ENCODE peak calls at places on chromosomes 16 and 17, in five cellular contexts. F is ovary; K is effector memory CD4-positive, alpha-beta T cell; W is heart left ventricle; P is A549. I is an unnamed sample.

GRCh38 chr17:4566785-4567184 is 6.4 kb upstream of the GGT6 start:
- DNase-seq in K (no peak), P (peak; percentile 94), F (no peak), W (peak; percentile 49), I (peak; percentile 63)

GRCh38 chr17:18247613-18248001 is 10.9 kb downstream of the FLII start:
- DNase-seq in K (no peak), F (peak; percentile 88), P (no peak), W (peak; percentile 60), I (no peak)

GRCh38 chr16:48534601-48535340 is 75.2 kb downstream of the N4BP1 start:
- DNase-seq in W (no peak), K (no peak), F (no peak), P (no peak), I (no peak)

GRCh38 chr16:56776562-56776961 is 46.6 kb downstream of the NUP93 start:
- DNase-seq in F (peak; percentile 58), K (no peak), P (no peak), W (peak; percentile 39), I (no peak)

GRCh38 chr16:2974319-2975056 is 5.3 kb downstream of the PAQR4 start:
- DNase-seq in P (no peak), W (no peak), K (no peak), F (no peak), I (no peak)

GRCh38 chr16:69848635-69849545 is 86.8 kb downstream of the WWP2 start:
- DNase-seq in W (peak; percentile 92), K (no peak), F (peak; percentile 83), P (no peak), I (no peak)

GRCh38 chr16:58402796-58403195 is 10.5 kb downstream of the GINS3 start:
- DNase-seq in P (no peak), F (no peak), W (no peak), K (no peak), I (no peak)

GRCh38 chr16:82580293-82580900 is 46.4 kb upstream of the CDH13 start:
- DNase-seq in P (peak; percentile 8), W (peak; percentile 30), K (no peak), F (no peak), I (no peak)

GRCh38 chr17:4054446-4054845 is 88.4 kb downstream of the ZZEF1 start:
- DNase-seq in K (no peak), W (no peak), P (no peak), F (no peak), I (no peak)

GRCh38 chr16:68283346-68283745 is 19.0 kb downstream of the SLC7A6 start:
- DNase-seq in W (no peak), K (no peak), F (no peak), P (no peak), I (no peak)

GRCh38 chr16:68279726-68280125 is 15.4 kb downstream of the SLC7A6 start:
- DNase-seq in W (no peak), K (no peak), P (no peak), F (no peak), I (no peak)

GRCh38 chr16:68280160-68280559 is 15.8 kb downstream of the SLC7A6 start:
- DNase-seq in F (no peak), K (no peak), W (no peak), P (no peak), I (no peak)

GRCh38 chr16:68282064-68282452 is 17.7 kb downstream of the SLC7A6 start:
- DNase-seq in F (no peak), W (no peak), P (no peak), K (no peak), I (no peak)

DNA sequence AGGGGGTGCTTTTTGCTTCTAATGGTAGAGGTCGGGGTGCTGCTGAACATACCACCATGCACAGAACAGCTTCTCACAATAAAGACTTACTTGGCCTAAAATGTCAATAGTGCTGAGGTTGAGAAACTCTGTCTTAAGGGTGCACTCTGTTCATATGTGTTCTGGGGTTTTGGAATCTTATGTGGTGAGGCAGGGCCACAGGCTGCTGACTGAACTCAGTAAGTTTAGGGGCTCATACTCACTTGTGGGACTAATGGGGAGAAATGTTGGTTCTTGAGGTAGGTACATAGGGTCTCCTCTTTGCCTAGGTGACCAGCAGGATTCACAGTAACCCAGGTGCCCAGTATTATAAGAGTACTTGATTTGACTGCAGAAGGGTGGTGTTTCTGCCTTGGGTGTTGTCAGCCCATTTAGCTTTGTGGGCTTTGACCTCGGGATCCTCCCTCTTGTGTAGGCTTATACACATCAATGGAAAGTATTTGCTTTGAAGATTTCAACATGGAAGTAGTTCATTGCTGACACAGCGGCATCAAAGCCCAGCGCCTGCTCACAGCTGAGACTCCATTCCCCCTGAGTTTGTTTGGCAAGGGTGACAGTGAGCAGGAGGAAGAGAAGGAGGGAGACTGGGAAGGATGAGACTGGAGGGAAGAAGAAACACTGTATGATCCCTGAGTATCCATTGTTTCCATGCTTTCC is 17.2 kb downstream of the SLC7A6 start:
- DNase-seq in P (no peak), F (no peak), K (no peak), W (no peak), I (peak; percentile 53)
- H3K27ac ChIP-seq in P (no peak overlapping the region), F (no peak overlapping the region), K (peak overlapping the region; percentile 49), W (no peak overlapping the region), I (no peak overlapping the region)

DNA sequence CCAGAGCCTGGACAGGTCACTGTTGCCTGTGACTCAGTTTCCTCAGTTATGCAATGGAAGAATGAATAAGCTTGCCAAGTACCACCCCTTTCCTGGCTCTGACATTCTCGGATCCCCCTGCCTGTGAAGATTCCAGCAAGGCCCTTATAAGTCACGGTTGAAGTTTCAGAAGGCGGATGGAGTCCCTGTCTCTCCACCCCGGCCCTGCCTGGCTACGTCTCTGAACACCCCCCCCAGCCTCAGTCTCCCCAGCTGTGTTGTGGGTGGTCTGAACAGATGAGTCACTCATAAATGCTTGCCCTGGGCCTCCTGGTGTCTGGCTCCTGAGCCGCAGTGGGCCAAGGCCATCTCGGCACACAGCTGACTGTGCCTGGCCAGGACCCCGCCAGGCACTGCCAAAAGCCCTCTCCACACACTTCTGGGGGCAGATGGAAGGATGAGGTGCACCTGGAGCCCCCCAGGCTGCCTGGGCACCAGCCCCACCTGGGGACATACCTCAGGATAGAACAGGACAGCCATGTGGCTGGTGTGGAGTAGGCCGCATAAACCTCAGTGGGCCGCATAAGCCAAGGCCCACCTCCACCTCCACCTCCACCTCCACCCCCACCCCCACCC is 15.4 kb downstream of the VASN start:
- DNase-seq in W (no peak), F (no peak), P (no peak), K (no peak), I (no peak)
- H3K27ac ChIP-seq in W (peak overlapping the region; percentile 64), F (no peak overlapping the region), P (peak overlapping the region; percentile 26), K (no peak overlapping the region), I (no peak overlapping the region)

GRCh38 chr16:50521246-50521900 is 26.8 kb upstream of the NKD1 start:
- DNase-seq in P (no peak), F (no peak), W (no peak), K (no peak), I (no peak)

GRCh38 chr16:50522324-50522723 is 25.9 kb upstream of the NKD1 start:
- DNase-seq in P (no peak), W (no peak), K (no peak), F (no peak), I (no peak)

GRCh38 chr16:50519602-50520001 is 28.6 kb upstream of the NKD1 start:
- DNase-seq in F (no peak), P (no peak), W (no peak), K (no peak), I (no peak)

GRCh38 chr16:50519001-50519400 is 29.2 kb upstream of the NKD1 start:
- DNase-seq in W (no peak), F (no peak), K (no peak), P (no peak), I (no peak)

DNA sequence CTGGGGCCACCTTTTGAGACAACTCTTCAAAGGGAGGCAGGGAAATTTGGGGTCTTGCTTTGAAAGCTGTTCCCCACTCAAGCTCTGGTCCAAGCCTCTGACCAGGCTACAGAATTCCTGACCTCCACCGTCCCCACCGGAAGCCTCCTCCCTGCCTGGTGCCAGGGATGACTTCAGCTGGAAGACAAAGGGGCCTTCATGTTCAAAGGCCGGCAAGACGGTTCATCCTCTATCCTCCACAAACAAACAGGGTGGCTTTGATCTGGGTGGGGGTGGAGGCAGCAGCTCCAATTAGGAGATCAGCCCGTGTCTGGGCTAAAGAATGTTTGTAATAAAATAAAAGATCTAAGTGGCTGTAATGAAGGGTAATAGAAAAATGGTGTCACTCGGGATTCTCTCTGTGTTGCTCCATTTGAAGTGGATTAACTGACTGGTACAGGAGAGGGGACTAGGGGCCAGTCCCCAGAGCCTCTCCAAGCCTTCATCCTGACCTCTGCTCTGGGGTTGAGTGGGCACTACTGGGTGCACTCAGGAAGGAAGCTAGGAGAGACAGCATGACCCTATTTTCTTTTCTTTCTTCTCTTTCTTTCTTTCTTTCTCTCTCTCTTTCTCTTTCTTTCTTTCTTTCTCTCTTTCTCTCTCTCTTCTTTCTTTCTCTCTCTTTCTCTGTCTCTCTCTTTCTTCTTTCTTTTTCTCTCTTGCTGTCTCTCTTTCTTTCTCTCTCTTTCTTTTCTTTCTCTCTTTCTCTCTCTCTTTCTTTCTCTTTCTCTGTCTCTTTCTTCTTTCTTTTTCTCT is 27.5 kb upstream of the NKD1 start:
- DNase-seq in P (no peak), K (no peak), F (no peak), W (no peak), I (no peak)
- H3K27ac ChIP-seq in P (no peak overlapping the region), K (no peak overlapping the region), F (no peak overlapping the region), W (no peak overlapping the region), I (no peak overlapping the region)

GRCh38 chr17:38898812-38899348 is 26.5 kb upstream of the LASP1NB start:
- DNase-seq in W (no peak), P (no peak), F (no peak), K (peak; percentile 79), I (peak; percentile 88)
- H3K27ac ChIP-seq in W (peak overlapping the region; percentile 52), P (peak overlapping the region; percentile 85), F (no peak overlapping the region), K (peak overlapping the region; percentile 88), I (peak overlapping the region; percentile 95)

DNA sequence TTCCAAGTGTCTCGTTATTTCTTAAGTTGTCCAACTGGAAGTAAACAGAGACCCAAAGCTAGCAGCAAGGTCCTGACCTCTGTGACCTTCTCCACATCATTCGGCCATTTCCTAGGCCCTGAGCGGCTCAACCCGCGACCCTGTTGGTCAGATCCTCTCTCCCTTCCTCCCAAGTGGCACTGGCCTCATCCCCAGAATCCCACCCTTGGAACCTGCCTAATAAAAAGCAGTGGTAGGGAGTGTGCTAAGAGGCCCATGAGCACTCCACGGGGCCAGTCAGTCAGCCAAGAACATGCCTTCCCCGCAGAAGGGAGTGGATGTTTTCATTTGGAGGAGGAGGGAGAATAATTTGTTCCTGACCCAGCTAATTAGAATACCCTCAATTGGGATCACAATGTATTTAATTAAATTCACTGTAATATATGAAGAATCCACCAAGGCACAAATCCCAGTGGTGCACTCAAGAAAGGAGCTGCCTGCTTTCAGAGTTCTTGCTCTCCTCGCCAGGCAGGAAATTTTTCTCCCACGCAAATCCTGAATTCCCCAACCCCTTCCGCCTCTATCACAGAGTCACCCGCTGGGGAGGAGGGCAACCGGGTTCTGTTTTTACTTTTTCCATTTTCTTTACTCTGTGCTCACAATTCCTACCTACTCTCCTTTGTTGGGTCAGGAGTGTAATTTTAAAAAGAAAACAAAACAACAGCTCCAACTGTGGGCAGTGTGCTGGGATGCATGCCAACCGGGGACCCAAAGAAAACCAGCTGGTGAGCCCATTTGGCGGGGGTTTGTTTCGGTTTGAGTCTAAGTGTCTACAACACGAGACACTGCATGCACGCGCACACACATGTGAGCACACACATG is 153.4 kb downstream of the ZFHX3 start:
- DNase-seq in W (peak; percentile 51), F (peak; percentile 55), P (no peak), K (no peak), I (no peak)
- H3K27ac ChIP-seq in W (peak overlapping the region; percentile 23), F (no peak overlapping the region), P (no peak overlapping the region), K (no peak overlapping the region), I (no peak overlapping the region)

GRCh38 chr17:82655523-82655922 is 7.3 kb upstream of the WDR45B start:
- DNase-seq in K (no peak), W (no peak), P (no peak), F (peak; percentile 32), I (no peak)
- H3K27ac ChIP-seq in K (no peak overlapping the region), W (peak overlapping the region; percentile 75), P (peak overlapping the region; percentile 30), F (peak overlapping the region; percentile 38), I (no peak overlapping the region)